ENCODE peak calls at places on chromosomes 5 and 9, in six cellular contexts. D is GM23338, S is hepatocyte, V is HTR-8/SVneo, A is astrocyte, W is EL. Z is an unnamed sample.
A peak's percentile ranks its signal among the peaks of the same experiment; 100 is the strongest.

GRCh38 chr5:149166128-149166527 is 24.8 kb downstream of the ABLIM3 start:
- DNase-seq in D (no peak), S (no peak), V (no peak), A (peak; percentile 79), W (peak; percentile 59), Z (no peak)

GRCh38 chr5:137629646-137630045 is 106.2 kb downstream of the KLHL3 start:
- DNase-seq in D (peak; percentile 80), S (peak; percentile 76), V (peak; percentile 69), A (peak; percentile 30), W (peak; percentile 62), Z (peak; percentile 39)

GRCh38 chr5:7546555-7546954 is 150.6 kb downstream of the ADCY2 start:
- DNase-seq in D (no peak), S (no peak), V (no peak), A (no peak), W (no peak), Z (no peak)

GRCh38 chr5:41794478-41794877 is 75.7 kb downstream of the OXCT1 start:
- DNase-seq in D (no peak), S (peak; percentile 68), V (peak; percentile 80), A (peak; percentile 98), W (peak; percentile 94), Z (peak; percentile 97)

GRCh38 chr5:127650649-127651048 is 1.8 kb downstream of the CTXN3 start:
- DNase-seq in D (no peak), S (peak; percentile 13), V (no peak), A (peak; percentile 80), W (peak; percentile 40), Z (peak; percentile 92)

GRCh38 chr5:39024005-39024404 is 50.2 kb downstream of the RICTOR start:
- DNase-seq in D (peak; percentile 29), S (no peak), V (no peak), A (no peak), W (no peak), Z (peak; percentile 30)

GRCh38 chr9:138043061-138043410 is 165.5 kb downstream of the CACNA1B start:
- DNase-seq in D (no peak), S (no peak), V (no peak), A (no peak), W (no peak), Z (no peak)

GRCh38 chr9:136392538-136393449 is 7.2 kb downstream of the SNAPC4 start:
- DNase-seq in D (no peak), S (no peak), V (no peak), A (no peak), W (no peak), Z (no peak)

GRCh38 chr5:154199671-154200220 is 9.2 kb downstream of the GALNT10 start:
- DNase-seq in D (no peak), S (no peak), V (no peak), A (no peak), W (no peak), Z (no peak)

GRCh38 chr9:120361531-120361930 is 218.4 kb downstream of the CDK5RAP2 start:
- DNase-seq in D (no peak), S (no peak), V (no peak), A (no peak), W (no peak), Z (no peak)

GRCh38 chr9:68844623-68845612 is 139.9 kb downstream of the PIP5K1B start:
- DNase-seq in D (peak; percentile 85), S (peak; percentile 57), V (no peak), A (no peak), W (peak; percentile 15), Z (peak; percentile 5)

GRCh38 chr5:176716320-176716719 is 69.0 kb downstream of the TSPAN17 start:
- DNase-seq in D (no peak), S (peak; percentile 37), V (peak; percentile 66), A (peak; percentile 67), W (peak; percentile 74), Z (peak; percentile 86)

GRCh38 chr5:123528059-123528458 is 16.1 kb downstream of the CSNK1G3 start:
- DNase-seq in D (no peak), S (no peak), V (no peak), A (no peak), W (no peak), Z (no peak)

GRCh38 chr5:150190503-150190973 is 676 bp downstream of the SLC6A7 start:
- DNase-seq in D (peak; percentile 43), S (no peak), V (no peak), A (no peak), W (no peak), Z (no peak)

GRCh38 chr5:148904440-148904839 is 78.0 kb downstream of the ADRB2 start:
- DNase-seq in D (no peak), S (no peak), V (no peak), A (no peak), W (no peak), Z (no peak)

Z was measured in iris pigment epithelial cell.